ENCODE peak calls at places on chromosomes 11 and 22, in seven cellular contexts. A is IMR-90, I is transverse colon, F is NB4, P is GM12891, S is Peyer's patch, Q is K562. Y is an unnamed sample.

GRCh38 chr11:44949160-44950035 is 1.3 kb downstream of the TP53I11 start:
- DNase-seq in I (peak; percentile 68), F (peak; percentile 78), S (peak; percentile 47), P (no peak), A (peak; percentile 42), Q (peak; percentile 48), Y (no peak)

GRCh38 chr11:71929491-71929890 is 645 bp downstream of the RNF121 start:
- DNase-seq in S (no peak), P (no peak), A (no peak), I (no peak), Q (no peak), F (no peak), Y (no peak)

GRCh38 chr11:118625976-118626375 is 18.6 kb downstream of the PHLDB1 start:
- DNase-seq in P (no peak), Q (peak; percentile 51), F (peak; percentile 24), I (no peak), A (no peak), S (no peak), Y (peak; percentile 24)

GRCh38 chr11:102070766-102071165 is 23.5 kb downstream of the CFAP300 start:
- DNase-seq in S (no peak), F (no peak), Q (no peak), P (no peak), A (no peak), I (no peak), Y (no peak)

GRCh38 chr22:44990810-44991209 is 19.0 kb downstream of the PHF21B start:
- DNase-seq in S (no peak), F (no peak), P (no peak), A (no peak), I (no peak), Q (no peak), Y (no peak)

GRCh38 chr11:67572747-67573419 is 10.7 kb upstream of the GSTP1 start:
- DNase-seq in F (peak; percentile 68), S (peak; percentile 47), A (peak; percentile 48), Q (peak; percentile 32), I (peak; percentile 68), P (no peak), Y (peak; percentile 65)

GRCh38 chr11:19683141-19683805 is 29.4 kb upstream of the NAV2 start:
- DNase-seq in S (no peak), A (no peak), Q (no peak), F (no peak), P (no peak), I (peak; percentile 16), Y (no peak)

GRCh38 chr11:104531075-104531474 is 367.1 kb upstream of the PDGFD start:
- DNase-seq in A (no peak), I (no peak), P (no peak), Q (no peak), F (peak; percentile 46), S (no peak), Y (peak; percentile 4)

GRCh38 chr22:37638351-37639069 is 959 bp upstream of the SH3BP1 start:
- DNase-seq in S (peak; percentile 51), P (no peak), Q (no peak), F (no peak), A (no peak), I (peak; percentile 85), Y (peak; percentile 69)

GRCh38 chr11:22456993-22457748 is 119.0 kb downstream of the SLC17A6 start:
- DNase-seq in I (no peak), F (no peak), P (no peak), S (no peak), Q (no peak), A (no peak), Y (no peak)

GRCh38 chr11:22458141-22458540 is 120.0 kb downstream of the SLC17A6 start:
- DNase-seq in P (no peak), Q (no peak), S (no peak), A (no peak), I (no peak), F (no peak), Y (no peak)

GRCh38 chr11:100646545-100646944 is 40.5 kb upstream of the ARHGAP42 start:
- DNase-seq in F (no peak), Q (no peak), I (no peak), S (no peak), A (no peak), P (no peak), Y (no peak)

GRCh38 chr22:41826430-41827383 is 6.2 kb upstream of the SREBF2 start:
- DNase-seq in Q (no peak), F (no peak), P (no peak), S (no peak), I (peak; percentile 49), A (no peak), Y (no peak)

GRCh38 chr11:32333335-32333991 is 101.9 kb downstream of the WT1 start:
- DNase-seq in A (peak; percentile 24), S (peak; percentile 20), I (peak; percentile 55), P (peak; percentile 25), Q (no peak), F (no peak), Y (peak; percentile 45)

GRCh38 chr11:36510567-36511020 is 522 bp upstream of the TRAF6 start:
- DNase-seq in P (no peak), F (no peak), S (no peak), I (no peak), Q (no peak), A (peak; percentile 32), Y (no peak)

GRCh38 chr11:97962758-97963157 is 1058.0 kb upstream of the CNTN5 start:
- DNase-seq in P (no peak), I (no peak), Q (no peak), A (no peak), S (no peak), F (no peak), Y (no peak)

GRCh38 chr11:112023104-112023503 is 2.1 kb upstream of the DLAT start:
- DNase-seq in I (no peak), A (no peak), Q (no peak), F (peak; percentile 44), S (no peak), P (no peak), Y (no peak)

GRCh38 chr11:76244311-76245061 is 38.2 kb upstream of the WNT11 start:
- DNase-seq in A (no peak), P (no peak), Q (no peak), I (no peak), F (no peak), S (no peak), Y (no peak)

GRCh38 chr22:28029201-28029948 is 110.3 kb upstream of the PITPNB start:
- DNase-seq in I (peak; percentile 21), S (no peak), A (peak; percentile 49), P (no peak), Q (no peak), F (peak; percentile 28), Y (no peak)
- TF ChIP-seq POLR2A in I (no peak), S (no peak), A (no peak), P (no peak), Q (no peak), F (no peak), Y (no peak)

DNA sequence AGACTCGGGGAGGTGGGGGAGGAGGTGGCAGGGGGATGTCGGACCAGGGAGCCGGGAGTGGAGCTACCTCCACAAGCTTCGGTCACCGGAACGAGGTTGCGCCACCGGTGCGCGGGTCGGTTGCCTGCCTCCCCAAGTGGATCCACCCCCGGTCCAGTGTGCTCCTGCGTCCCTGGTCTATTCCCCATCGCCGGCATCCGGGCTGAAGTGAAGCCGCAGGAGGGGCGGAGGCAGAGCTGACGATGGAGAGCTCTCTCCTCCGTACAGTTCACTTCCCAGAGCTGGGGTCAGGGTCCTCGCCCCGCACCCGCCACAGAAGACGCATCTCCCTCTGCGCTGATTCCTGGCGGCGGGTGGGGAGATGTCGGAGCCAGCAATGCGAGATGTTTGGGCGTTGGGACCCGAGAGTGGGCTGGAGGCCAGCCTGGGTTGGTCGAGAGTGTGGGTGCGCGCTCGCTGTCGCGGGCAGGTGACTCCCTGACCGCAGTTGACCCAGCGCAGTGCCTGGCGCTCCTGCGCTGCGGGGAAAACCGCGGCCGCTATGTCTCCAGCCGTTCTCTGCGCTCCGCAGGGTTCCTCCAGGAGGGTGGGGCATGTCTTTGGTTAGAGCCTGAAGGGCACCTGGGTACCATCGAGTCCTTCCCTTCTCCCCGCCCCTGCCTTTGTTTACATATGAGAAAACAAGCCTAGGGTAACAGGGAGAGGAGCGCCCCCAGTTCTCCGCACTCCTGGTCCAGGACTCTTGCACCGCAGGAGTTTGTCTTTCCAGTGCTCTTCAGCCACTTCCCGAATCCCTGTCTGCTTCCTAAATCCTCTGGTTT is 1.7 kb downstream of the C11orf96 start:
- DNase-seq in Q (no peak), P (no peak), I (no peak), F (no peak), S (no peak), A (peak; percentile 28), Y (peak; percentile 28)
- TF ChIP-seq POLR2A in Q (no peak), P (no peak), I (no peak), F (no peak), S (no peak), A (no peak), Y (no peak)

GRCh38 chr22:21862386-21863242 is 4.8 kb downstream of the MAPK1 start:
- DNase-seq in I (no peak), P (no peak), A (no peak), F (no peak), Q (no peak), S (no peak), Y (peak; percentile 34)

GRCh38 chr22:21865041-21865440 is 2.4 kb downstream of the MAPK1 start:
- DNase-seq in I (no peak), S (no peak), F (peak; percentile 22), P (no peak), A (peak; percentile 91), Q (no peak), Y (peak; percentile 78)

GRCh38 chr22:21866821-21867527 is 471 bp downstream of the MAPK1 start:
- DNase-seq in I (peak; percentile 35), S (no peak), Q (peak; percentile 98), F (peak; percentile 45), A (no peak), P (no peak), Y (peak; percentile 72)

GRCh38 chr22:21868651-21869050 is 1.2 kb upstream of the MAPK1 start:
- DNase-seq in P (no peak), Q (no peak), S (no peak), A (no peak), I (no peak), F (no peak), Y (no peak)

GRCh38 chr22:21867528-21868266 is at the start of gene MAPK1:
- DNase-seq in A (peak; percentile 81), P (peak; percentile 80), I (peak; percentile 95), Q (peak; percentile 100), S (peak; percentile 93), F (peak; percentile 95), Y (peak; percentile 98)
- TF ChIP-seq POLR2A in A (peak; percentile 86), P (peak; percentile 91), I (peak; percentile 80), Q (no peak), S (peak; percentile 79), F (peak; percentile 50), Y (peak; percentile 58)

DNA sequence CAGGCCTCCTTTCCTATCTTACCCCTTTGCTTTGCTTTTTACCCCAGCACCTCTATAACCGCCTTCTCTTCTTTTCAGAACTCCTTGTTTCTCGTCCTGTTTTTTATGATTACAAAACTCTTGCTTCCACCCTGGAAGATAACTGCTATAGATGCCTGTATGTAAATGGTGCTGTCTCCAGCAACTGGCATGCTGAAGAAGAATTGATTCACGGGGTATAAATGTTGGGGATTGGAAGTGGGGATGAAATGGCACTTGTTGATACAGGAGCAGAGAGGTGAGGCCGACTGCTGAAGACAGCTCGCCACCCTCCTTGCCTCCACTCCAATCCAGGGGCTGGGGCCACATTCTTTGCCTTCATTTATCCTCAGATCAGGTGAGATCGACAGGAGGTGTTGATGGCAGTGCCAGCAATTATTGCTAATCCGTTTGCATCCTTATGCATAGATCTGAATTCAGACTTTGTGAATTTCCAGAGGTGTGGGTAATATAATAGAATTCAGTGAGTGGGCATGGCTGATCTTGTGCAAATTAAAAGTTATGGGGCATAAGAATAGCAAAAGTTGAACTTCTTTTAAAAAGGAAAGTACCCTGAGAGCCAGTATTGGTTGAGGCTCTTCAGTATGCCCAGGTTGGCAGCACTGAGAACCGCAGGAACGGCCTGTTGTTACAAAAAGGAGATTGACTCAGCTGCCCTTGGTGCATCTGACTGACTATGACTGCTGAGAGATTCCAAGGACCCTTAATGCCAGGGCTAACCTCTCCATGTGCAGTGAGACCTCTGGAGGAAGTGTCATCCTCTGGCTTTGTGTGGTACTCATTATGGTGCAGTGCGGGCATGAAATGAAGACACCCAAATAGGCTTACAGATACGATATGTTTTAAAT is 5.3 kb downstream of the NEAT1 start:
- DNase-seq in Q (no peak), I (peak; percentile 69), F (peak; percentile 37), S (peak; percentile 47), P (no peak), A (peak; percentile 78), Y (peak; percentile 76)
- TF ChIP-seq POLR2A in Q (peak; percentile 69), I (peak; percentile 79), F (peak; percentile 13), S (no peak), P (peak; percentile 85), A (peak; percentile 87), Y (peak; percentile 74)